ENCODE peak calls at places on chromosomes 2 and 18, in seven cellular contexts. R is KG1; B is prostate gland; C is IMR-90; K is activated naive CD4-positive, alpha-beta T cell treated with anti-CD3 and anti-CD28 coated beads, Interleukin-2, amount 10 ng/mL, durations not matched to agents 7 days and 5 days; N is OCI-LY7; I is RPMI7951. Z is an unnamed sample.

GRCh38 chr2:61762292-61762691 is 91.6 kb downstream of the FAM161A start:
- DNase-seq in R (no peak), N (peak; percentile 15), B (no peak), C (no peak), K (no peak), I (no peak), Z (peak; percentile 48)

GRCh38 chr2:37414470-37414949 is 70.1 kb downstream of the QPCT start:
- DNase-seq in N (peak; percentile 70), R (peak; percentile 52), B (no peak), I (peak; percentile 79), C (peak; percentile 81), K (no peak), Z (peak; percentile 80)

GRCh38 chr2:66682476-66682875 is 247.6 kb downstream of the MEIS1 start:
- DNase-seq in R (no peak), B (no peak), N (no peak), K (no peak), I (no peak), C (no peak), Z (no peak)

GRCh38 chr2:100381240-100381639 is 36.2 kb downstream of the CHST10 start:
- DNase-seq in I (peak; percentile 81), N (peak; percentile 79), C (peak; percentile 76), B (peak; percentile 69), R (peak; percentile 45), K (peak; percentile 84), Z (peak; percentile 97)

GRCh38 chr2:238907717-238908173 is 59.9 kb downstream of the TWIST2 start:
- DNase-seq in B (no peak), R (no peak), K (no peak), N (no peak), I (no peak), C (no peak), Z (no peak)

GRCh38 chr2:197705912-197706838 is 1.0 kb downstream of the MARS2 start:
- DNase-seq in I (peak; percentile 32), C (peak; percentile 11), R (no peak), B (no peak), K (peak; percentile 68), N (peak; percentile 74), Z (peak; percentile 84)

GRCh38 chr2:182072861-182073260 is 87.2 kb downstream of the PPP1R1C start:
- DNase-seq in B (no peak), R (no peak), K (no peak), N (no peak), C (no peak), I (no peak), Z (no peak)

GRCh38 chr2:168976034-168976654 is 55.0 kb downstream of the ABCB11 start:
- DNase-seq in B (no peak), K (no peak), R (no peak), I (no peak), N (no peak), C (no peak), Z (no peak)

GRCh38 chr2:12504443-12504842 is 212.3 kb upstream of the TRIB2 start:
- DNase-seq in B (no peak), C (peak; percentile 57), I (peak; percentile 88), N (no peak), R (no peak), K (no peak), Z (no peak)

GRCh38 chr2:222398446-222398885 is 25.9 kb upstream of the SGPP2 start:
- DNase-seq in N (no peak), C (no peak), R (no peak), I (peak; percentile 6), K (no peak), B (no peak), Z (no peak)

GRCh38 chr2:198880986-198881385 is 576.8 kb downstream of the SATB2 start:
- DNase-seq in I (no peak), R (no peak), C (peak; percentile 12), B (no peak), N (no peak), K (no peak), Z (no peak)

GRCh38 chr2:44181648-44182047 is 13.0 kb downstream of the PPM1B start:
- DNase-seq in B (no peak), I (no peak), N (no peak), C (no peak), R (no peak), K (no peak), Z (peak; percentile 44)

GRCh38 chr18:44198296-44199284 is 482.1 kb upstream of the SETBP1 start:
- DNase-seq in I (no peak), B (no peak), K (no peak), R (no peak), N (no peak), C (no peak), Z (no peak)

GRCh38 chr2:21191535-21191934 is 67.8 kb downstream of the TDRD15 start:
- DNase-seq in R (no peak), C (no peak), I (no peak), N (no peak), K (no peak), B (no peak), Z (no peak)

Z was measured in Karpas-422.